ENCODE peak calls at places on chromosome 2, in six cellular contexts. C, Q, F, V, K and Y are unnamed samples.

GRCh38 chr2:109322111-109322510 is 193.1 kb downstream of the SH3RF3 start:
- DNase-seq in C (peak; percentile 98), Q (no peak), F (peak; percentile 95), V (no peak), K (peak; percentile 98), Y (no peak)

GRCh38 chr2:10501521-10501961 is 53.4 kb upstream of the ODC1 start:
- DNase-seq in C (no peak), Q (no peak), F (no peak), V (no peak), K (no peak), Y (no peak)

GRCh38 chr2:10964076-10964812 is 52.5 kb downstream of the KCNF1 start:
- DNase-seq in C (peak; percentile 44), Q (no peak), F (no peak), V (no peak), K (peak; percentile 52), Y (no peak)

GRCh38 chr2:198060277-198060676 is 255.9 kb downstream of the PLCL1 start:
- DNase-seq in C (no peak), Q (no peak), F (no peak), V (no peak), K (no peak), Y (no peak)

GRCh38 chr2:71898851-71899681 is 248.6 kb downstream of the CYP26B1 start:
- DNase-seq in C (no peak), Q (no peak), F (no peak), V (no peak), K (no peak), Y (no peak)

GRCh38 chr2:97713296-97714083 is at the start of gene ZAP70:
- DNase-seq in C (peak; percentile 56), Q (no peak), F (no peak), V (no peak), K (no peak), Y (no peak)

GRCh38 chr2:207397917-207398655 is 131.7 kb upstream of the CREB1 start:
- DNase-seq in C (no peak), Q (no peak), F (no peak), V (no peak), K (no peak), Y (no peak)

GRCh38 chr2:222568866-222569265 is 87.0 kb downstream of the FARSB start:
- DNase-seq in C (peak; percentile 85), Q (no peak), F (no peak), V (no peak), K (peak; percentile 85), Y (no peak)

GRCh38 chr2:44955593-44956449 is 14.3 kb downstream of the SIX3 start:
- DNase-seq in C (peak; percentile 75), Q (peak; percentile 85), F (no peak), V (no peak), K (peak; percentile 56), Y (peak; percentile 87)

GRCh38 chr2:236679906-236680305 is 110.3 kb downstream of the ACKR3 start:
- DNase-seq in C (no peak), Q (no peak), F (no peak), V (no peak), K (peak; percentile 40), Y (no peak)

DNA sequence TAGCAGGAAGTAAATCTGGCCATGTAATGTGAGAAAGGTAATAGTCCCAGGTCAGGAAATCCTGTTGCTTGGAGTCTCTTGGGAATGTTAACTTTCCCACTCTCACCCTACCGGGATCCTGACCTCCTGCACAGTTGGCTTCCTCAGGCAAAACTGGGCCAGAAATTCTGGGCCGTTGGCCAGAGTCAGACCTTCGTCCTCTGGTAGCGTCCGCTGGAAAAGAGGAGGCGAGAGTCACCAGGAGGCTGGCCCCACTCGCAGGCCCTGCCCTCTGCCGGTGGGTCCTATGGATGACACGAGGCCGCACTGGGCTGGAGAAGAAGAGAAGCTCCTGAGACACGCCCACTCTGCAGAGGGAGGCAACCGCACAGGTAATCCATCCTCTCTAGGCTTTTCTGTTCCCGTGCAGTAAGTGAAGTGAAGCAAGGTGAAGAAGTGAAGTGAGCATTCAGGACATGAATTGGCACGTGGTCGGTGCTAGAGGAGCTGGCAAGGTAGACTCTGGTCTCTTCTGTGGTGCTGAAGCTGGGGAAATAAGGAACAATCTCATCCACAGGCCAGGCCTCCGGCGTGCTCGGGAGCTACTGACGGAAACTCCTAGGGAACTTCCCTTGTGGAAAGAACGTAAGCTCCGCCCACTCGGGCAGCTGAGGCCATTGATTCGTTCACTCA is 182.7 kb upstream of the GLI2 start:
- DNase-seq in C (peak; percentile 85), Q (peak; percentile 56), F (peak; percentile 40), V (peak; percentile 7), K (peak; percentile 23), Y (no peak)
- TF ChIP-seq CTCF in C (peak; percentile 6), Q (no peak), F (peak; percentile 82), V (no peak), K (peak; percentile 39), Y (peak; percentile 30)

GRCh38 chr2:218516614-218517013 is 51.5 kb downstream of the USP37 start:
- DNase-seq in C (no peak), Q (no peak), F (no peak), V (no peak), K (peak; percentile 5), Y (no peak)
- TF ChIP-seq CTCF in C (no peak), Q (no peak), F (no peak), V (peak; percentile 49), K (peak; percentile 27), Y (no peak)

GRCh38 chr2:218093879-218094278 is 24.8 kb downstream of the RUFY4 start:
- DNase-seq in C (no peak), Q (no peak), F (no peak), V (no peak), K (no peak), Y (no peak)
- TF ChIP-seq CTCF in C (no peak), Q (no peak), F (no peak), V (peak; percentile 35), K (no peak), Y (no peak)

GRCh38 chr2:201642579-201643215 is 606 bp downstream of the TMEM237 start:
- DNase-seq in C (peak; percentile 89), Q (peak; percentile 90), F (peak; percentile 39), V (peak; percentile 48), K (peak; percentile 75), Y (peak; percentile 44)
- TF ChIP-seq CTCF in C (no peak), Q (no peak), F (no peak), V (no peak), K (peak; percentile 1), Y (no peak)

GRCh38 chr2:169260246-169260645 is 102.1 kb downstream of the LRP2 start:
- DNase-seq in C (no peak), Q (no peak), F (no peak), V (no peak), K (no peak), Y (no peak)
- TF ChIP-seq CTCF in C (no peak), Q (no peak), F (no peak), V (peak; percentile 5), K (no peak), Y (no peak)

GRCh38 chr2:229463941-229464340 is 192.9 kb upstream of the PID1 start:
- DNase-seq in C (no peak), Q (no peak), F (no peak), V (no peak), K (no peak), Y (no peak)
- TF ChIP-seq CTCF in C (no peak), Q (no peak), F (no peak), V (no peak), K (no peak), Y (no peak)

DNA sequence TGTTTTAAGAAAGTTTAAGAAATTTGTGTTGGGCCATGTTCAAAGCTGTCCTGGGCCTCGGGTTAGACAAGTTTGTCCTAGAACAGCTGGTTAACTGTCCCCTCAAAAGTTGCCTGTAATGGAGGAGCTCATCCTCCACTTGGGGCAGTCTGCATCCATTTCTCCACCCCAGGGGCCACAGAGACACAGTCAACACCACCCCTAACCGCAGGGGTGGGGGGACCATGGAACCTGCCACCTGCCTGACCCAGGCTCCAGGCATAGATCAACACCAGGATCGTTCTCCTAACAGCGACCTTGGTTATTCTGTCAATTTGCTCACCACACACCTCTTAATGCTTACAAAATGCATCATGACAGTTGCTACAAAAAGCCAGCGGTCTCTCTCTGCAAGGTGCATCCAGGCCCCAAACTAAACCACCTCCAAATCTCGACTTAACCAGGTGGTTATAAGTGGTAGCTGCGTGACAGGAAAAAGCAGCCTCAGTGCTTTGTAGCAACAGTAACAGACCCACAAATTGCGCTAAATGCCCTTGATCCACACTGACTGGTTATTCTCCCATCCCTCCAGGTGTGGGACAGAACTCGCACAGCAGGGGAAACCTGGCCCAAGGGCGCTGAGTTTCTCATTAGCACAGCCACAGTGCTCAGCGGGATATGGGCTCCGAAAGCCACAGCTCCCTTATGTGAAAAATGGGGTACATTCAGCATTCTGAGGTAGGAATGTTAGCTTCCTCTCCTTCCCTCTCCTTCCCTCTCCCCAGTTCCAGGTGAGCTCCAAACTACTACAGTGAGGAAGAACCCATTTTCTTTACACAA is 48.0 kb downstream of the HDLBP start:
- DNase-seq in C (no peak), Q (no peak), F (no peak), V (no peak), K (no peak), Y (no peak)
- TF ChIP-seq CTCF in C (no peak), Q (no peak), F (no peak), V (no peak), K (no peak), Y (no peak)

DNA sequence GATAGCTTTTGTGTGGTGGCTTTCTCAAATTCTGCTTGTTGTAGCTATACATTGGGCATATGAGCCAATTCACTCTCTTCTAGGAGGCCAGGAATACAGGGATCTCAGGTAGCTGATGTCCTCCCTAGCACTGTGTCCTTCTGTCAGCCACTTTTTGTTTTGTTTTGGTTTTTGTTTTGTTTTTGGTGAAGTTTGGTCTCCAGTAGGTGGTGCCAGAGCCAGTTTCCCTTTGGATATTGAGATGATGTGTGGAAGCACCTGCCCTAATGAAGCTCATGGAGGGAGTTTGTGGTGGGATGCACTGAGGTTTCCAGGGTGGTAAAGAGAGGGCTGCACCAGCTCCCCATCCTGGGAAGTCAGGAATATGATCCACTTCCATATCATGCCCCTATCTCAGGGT is 100.5 kb upstream of the VWC2L start:
- DNase-seq in C (no peak), Q (no peak), F (no peak), V (no peak), K (no peak), Y (no peak)
- TF ChIP-seq CTCF in C (no peak), Q (no peak), F (no peak), V (peak; percentile 32), K (peak; percentile 28), Y (peak; percentile 20)

GRCh38 chr2:219544567-219544966 is 739 bp downstream of the TMEM198 start:
- DNase-seq in C (no peak), Q (no peak), F (no peak), V (no peak), K (no peak), Y (no peak)

GRCh38 chr2:219541611-219542180 is 1.9 kb downstream of the CHPF start:
- DNase-seq in C (peak; percentile 83), Q (peak; percentile 89), F (no peak), V (peak; percentile 68), K (peak; percentile 56), Y (peak; percentile 83)

GRCh38 chr2:219540784-219541504 is 2.7 kb downstream of the CHPF start:
- DNase-seq in C (no peak), Q (no peak), F (no peak), V (no peak), K (no peak), Y (no peak)

GRCh38 chr2:219543596-219544358 is at the start of the genes CHPF and TMEM198:
- DNase-seq in C (peak; percentile 100), Q (peak; percentile 99), F (peak; percentile 93), V (peak; percentile 86), K (peak; percentile 97), Y (peak; percentile 99)

GRCh38 chr2:219542931-219543595 is 546 bp downstream of the CHPF start:
- DNase-seq in C (no peak), Q (peak; percentile 41), F (no peak), V (no peak), K (peak; percentile 16), Y (no peak)
- TF ChIP-seq CTCF in C (no peak), Q (no peak), F (no peak), V (no peak), K (no peak), Y (no peak)